ENCODE peak calls at places on chromosomes 13 and 19, in eight cellular contexts. S is left lung; A is mucosa of descending colon; F is activated naive CD4-positive, alpha-beta T cell; V is IMR-90; E is AG04450; L is astrocyte of the spinal cord; W is NT2/D1. R is an unnamed sample.

GRCh38 chr13:33410619-33411018 is 125.1 kb upstream of the STARD13 start:
- DNase-seq in A (no peak), S (no peak), L (no peak), W (no peak), F (no peak), V (no peak), E (no peak), R (no peak)

GRCh38 chr13:60210510-60211065 is 46.9 kb upstream of the DIAPH3 start:
- DNase-seq in A (no peak), L (no peak), F (no peak), V (no peak), W (no peak), S (no peak), E (no peak), R (no peak)

GRCh38 chr13:109815651-109816050 is 29.3 kb upstream of the IRS2 start:
- DNase-seq in F (no peak), S (no peak), E (no peak), A (no peak), W (no peak), L (no peak), V (no peak), R (no peak)

GRCh38 chr19:30799854-30800755 is 427.9 kb downstream of the ZNF536 start:
- DNase-seq in E (no peak), F (no peak), W (peak), V (no peak), S (peak), L (no peak), A (no peak), R (no peak)

GRCh38 chr13:34611678-34612077 is 330.4 kb upstream of the NBEA start:
- DNase-seq in W (no peak), L (peak), E (no peak), F (no peak), A (no peak), S (no peak), V (no peak), R (no peak)

GRCh38 chr19:23071087-23071511 is 45.7 kb upstream of the ZNF730 start:
- DNase-seq in F (no peak), L (peak), A (no peak), E (no peak), W (peak), V (peak), S (no peak), R (peak)

GRCh38 chr13:27005556-27005955 is 166.1 kb downstream of the USP12 start:
- DNase-seq in A (no peak), F (no peak), E (no peak), S (no peak), V (no peak), W (no peak), L (no peak), R (no peak)

GRCh38 chr19:41303941-41304340 is 6.0 kb upstream of the CCDC97 start:
- DNase-seq in A (no peak), F (no peak), W (no peak), L (no peak), V (no peak), E (no peak), S (no peak), R (no peak)

GRCh38 chr13:100394005-100394695 is 194.4 kb downstream of the GGACT start:
- DNase-seq in F (no peak), E (peak), S (no peak), V (peak), W (no peak), A (no peak), L (peak), R (no peak)

GRCh38 chr19:55447421-55448174 is 4.5 kb upstream of the SHISA7 start:
- DNase-seq in F (no peak), L (peak), E (no peak), V (peak), A (no peak), W (no peak), S (no peak), R (peak)

GRCh38 chr13:101331731-101332130 is 84.6 kb downstream of the NALCN start:
- DNase-seq in A (no peak), F (no peak), E (no peak), S (no peak), W (no peak), V (no peak), L (no peak), R (no peak)

GRCh38 chr19:39795001-39795400 is 16.3 kb downstream of the LEUTX start:
- DNase-seq in A (no peak), E (no peak), W (no peak), F (no peak), L (no peak), V (no peak), S (no peak), R (no peak)

GRCh38 chr13:113013303-113013702 is 44.3 kb downstream of the MCF2L start:
- DNase-seq in W (no peak), E (no peak), V (no peak), F (no peak), A (no peak), S (no peak), L (no peak), R (no peak)

GRCh38 chr19:16425993-16426392 is 45.8 kb downstream of the EPS15L1 start:
- DNase-seq in E (no peak), A (no peak), W (no peak), V (no peak), L (no peak), F (no peak), S (no peak), R (no peak)

GRCh38 chr19:48511800-48512503 is at the start of gene LMTK3:
- DNase-seq in S (no peak), E (no peak), A (peak), W (no peak), V (peak), L (no peak), F (peak), R (peak)

R was measured in NCI-H345.